ENCODE peak calls at places on chromosome 3, in seven cellular contexts. One of them, this sample, is unnamed.

GRCh38 chr3:70871909-70872656 is 559.6 kb upstream of the MDFIC2 start:
- DNase-seq in pancreas: no peak
- DNase-seq in tibial nerve: no peak
- DNase-seq in GM20000: no peak
- DNase-seq in nephron progenitor cell: no peak
- DNase-seq in NCI-H1417: no peak
- DNase-seq in HFFc6: peak; percentile 79
- DNase-seq in this sample: no peak

GRCh38 chr3:10443272-10443671 is 62.1 kb downstream of the ATP2B2 start:
- DNase-seq in pancreas: no peak
- DNase-seq in tibial nerve: no peak
- DNase-seq in GM20000: no peak
- DNase-seq in nephron progenitor cell: no peak
- DNase-seq in NCI-H1417: no peak
- DNase-seq in HFFc6: no peak
- DNase-seq in this sample: no peak

GRCh38 chr3:146148468-146148931 is 12.5 kb downstream of the PLOD2 start:
- DNase-seq in pancreas: no peak
- DNase-seq in tibial nerve: no peak
- DNase-seq in GM20000: no peak
- DNase-seq in nephron progenitor cell: no peak
- DNase-seq in NCI-H1417: no peak
- DNase-seq in HFFc6: no peak
- DNase-seq in this sample: no peak

GRCh38 chr3:20186600-20187004 is 596 bp upstream of the SGO1 start:
- DNase-seq in pancreas: no peak
- DNase-seq in tibial nerve: no peak
- DNase-seq in GM20000: no peak
- DNase-seq in nephron progenitor cell: peak; percentile 4
- DNase-seq in NCI-H1417: no peak
- DNase-seq in HFFc6: no peak
- DNase-seq in this sample: no peak

GRCh38 chr3:140050396-140050795 is 115.4 kb downstream of the CLSTN2 start:
- DNase-seq in pancreas: no peak
- DNase-seq in tibial nerve: no peak
- DNase-seq in GM20000: no peak
- DNase-seq in nephron progenitor cell: no peak
- DNase-seq in NCI-H1417: no peak
- DNase-seq in HFFc6: no peak
- DNase-seq in this sample: no peak

GRCh38 chr3:185187391-185187790 is 34.5 kb upstream of the C3orf70 start:
- DNase-seq in pancreas: no peak
- DNase-seq in tibial nerve: no peak
- DNase-seq in GM20000: no peak
- DNase-seq in nephron progenitor cell: no peak
- DNase-seq in NCI-H1417: no peak
- DNase-seq in HFFc6: no peak
- DNase-seq in this sample: no peak

GRCh38 chr3:110430146-110430545 is 641.5 kb upstream of the NECTIN3 start:
- DNase-seq in pancreas: no peak
- DNase-seq in tibial nerve: no peak
- DNase-seq in GM20000: no peak
- DNase-seq in nephron progenitor cell: no peak
- DNase-seq in NCI-H1417: no peak
- DNase-seq in HFFc6: peak; percentile 9
- DNase-seq in this sample: no peak

GRCh38 chr3:128458746-128459450 is 7.8 kb downstream of the DNAJB8 start:
- DNase-seq in pancreas: no peak
- DNase-seq in tibial nerve: no peak
- DNase-seq in GM20000: no peak
- DNase-seq in nephron progenitor cell: no peak
- DNase-seq in NCI-H1417: no peak
- DNase-seq in HFFc6: no peak
- DNase-seq in this sample: no peak

GRCh38 chr3:125161607-125162219 is 50.8 kb downstream of the SLC12A8 start:
- DNase-seq in pancreas: no peak
- DNase-seq in tibial nerve: no peak
- DNase-seq in GM20000: no peak
- DNase-seq in nephron progenitor cell: no peak
- DNase-seq in NCI-H1417: no peak
- DNase-seq in HFFc6: no peak
- DNase-seq in this sample: no peak

GRCh38 chr3:134601539-134602439 is 49.0 kb downstream of the KY start:
- DNase-seq in pancreas: no peak
- DNase-seq in tibial nerve: no peak
- DNase-seq in GM20000: no peak
- DNase-seq in nephron progenitor cell: peak; percentile 76
- DNase-seq in NCI-H1417: peak; percentile 52
- DNase-seq in HFFc6: peak; percentile 63
- DNase-seq in this sample: peak; percentile 38

GRCh38 chr3:195401959-195402358 is 40.9 kb downstream of the ACAP2 start:
- DNase-seq in pancreas: no peak
- DNase-seq in tibial nerve: no peak
- DNase-seq in GM20000: no peak
- DNase-seq in nephron progenitor cell: no peak
- DNase-seq in NCI-H1417: no peak
- DNase-seq in HFFc6: no peak
- DNase-seq in this sample: no peak

GRCh38 chr3:50138266-50139230 is 16.6 kb upstream of the SEMA3F start:
- DNase-seq in pancreas: no peak
- DNase-seq in tibial nerve: no peak
- DNase-seq in GM20000: no peak
- DNase-seq in nephron progenitor cell: peak; percentile 42
- DNase-seq in NCI-H1417: peak; percentile 9
- DNase-seq in HFFc6: no peak
- DNase-seq in this sample: no peak

GRCh38 chr3:23797490-23797889 is 8.3 kb upstream of the UBE2E1 start:
- DNase-seq in pancreas: no peak
- DNase-seq in tibial nerve: no peak
- DNase-seq in GM20000: no peak
- DNase-seq in nephron progenitor cell: no peak
- DNase-seq in NCI-H1417: no peak
- DNase-seq in HFFc6: no peak
- DNase-seq in this sample: peak; percentile 12

GRCh38 chr3:183428140-183429023 is at the start of gene MCF2L2:
- DNase-seq in pancreas: peak; percentile 81
- DNase-seq in tibial nerve: peak; percentile 45
- DNase-seq in GM20000: peak; percentile 87
- DNase-seq in nephron progenitor cell: peak; percentile 76
- DNase-seq in NCI-H1417: peak; percentile 76
- DNase-seq in HFFc6: no peak
- DNase-seq in this sample: peak; percentile 81

GRCh38 chr3:129023909-129024308 is 22.8 kb downstream of the EFCC1 start:
- DNase-seq in pancreas: no peak
- DNase-seq in tibial nerve: no peak
- DNase-seq in GM20000: no peak
- DNase-seq in nephron progenitor cell: no peak
- DNase-seq in NCI-H1417: no peak
- DNase-seq in HFFc6: peak; percentile 36
- DNase-seq in this sample: peak; percentile 55

GRCh38 chr3:23979569-23979968 is 34.5 kb downstream of the NR1D2 start:
- DNase-seq in pancreas: no peak
- DNase-seq in tibial nerve: no peak
- DNase-seq in GM20000: no peak
- DNase-seq in nephron progenitor cell: no peak
- DNase-seq in NCI-H1417: no peak
- DNase-seq in HFFc6: no peak
- DNase-seq in this sample: no peak

This sample was measured in RPMI8226.